ENCODE peak calls at places on chromosomes 7 and 10, in five cellular contexts. X is colonic mucosa, B is keratinocyte, P is vagina, R is fibroblast of lung. T is an unnamed sample. For H3K9me3 and H3K27me3, the result is how much of the 10 kb centered on the place peaks cover.

GRCh38 chr7:91327341-91327740 is 63.1 kb downstream of the FZD1 start:
- DNase-seq in X (no peak), B (no peak), P (no peak), R (no peak), T (no peak)

GRCh38 chr7:131889572-131890150 is 333.2 kb upstream of the PODXL start:
- DNase-seq in X (no peak), B (no peak), P (no peak), R (no peak), T (no peak)

GRCh38 chr10:73967022-73967429 is 30.9 kb upstream of the VCL start:
- DNase-seq in X (no peak), B (no peak), P (peak), R (no peak), T (no peak)

GRCh38 chr7:5598769-5599371 is 175.2 kb upstream of the TNRC18 start:
- DNase-seq in X (no peak), B (no peak), P (no peak), R (peak), T (no peak)

GRCh38 chr10:124414077-124414476 is 4.6 kb downstream of the OAT start:
- DNase-seq in X (no peak), B (no peak), P (no peak), R (peak), T (no peak)

GRCh38 chr10:5977471-5978370 is at the start of gene IL15RA:
- DNase-seq in X (peak), B (peak), P (no peak), R (peak), T (no peak)

GRCh38 chr7:137606061-137606674 is 240.6 kb downstream of the DGKI start:
- DNase-seq in X (no peak), B (no peak), P (no peak), R (peak), T (peak)

GRCh38 chr7:157660971-157661610 is 324.3 kb downstream of the DNAJB6 start:
- DNase-seq in X (no peak), B (no peak), P (no peak), R (no peak), T (no peak)

GRCh38 chr10:11150255-11150731 is 132.6 kb downstream of the CELF2 start:
- DNase-seq in X (no peak), B (no peak), P (no peak), R (no peak), T (no peak)

GRCh38 chr7:98357751-98358161 is 43.1 kb downstream of the BAIAP2L1 start:
- DNase-seq in X (no peak), B (no peak), P (no peak), R (peak), T (no peak)

GRCh38 chr10:966466-967235 is 21.6 kb upstream of the GTPBP4 start:
- DNase-seq in X (no peak), B (no peak), P (no peak), R (no peak), T (no peak)

GRCh38 chr10:53463539-53463938 is 691.0 kb upstream of the MBL2 start:
- DNase-seq in X (no peak), B (no peak), P (no peak), R (no peak), T (no peak)

GRCh38 chr10:14240253-14241189 is 90.2 kb downstream of the FRMD4A start:
- DNase-seq in X (no peak), B (no peak), P (no peak), R (peak), T (no peak)
- TF ChIP-seq CTCF in X (no peak), B (no peak), P (no peak), R (no peak), T (no peak)

GRCh38 chr7:134337980-134338379 is 21.2 kb upstream of the SLC35B4 start:
- DNase-seq in X (no peak), B (no peak), P (no peak), R (no peak), T (no peak)
- H3K9me3 ChIP-seq in X (under half), B (under half), P (under half), R (under half), T (under half)

GRCh38 chr7:94270772-94271171 is 123.9 kb upstream of the COL1A2 start:
- DNase-seq in X (no peak), B (no peak), P (no peak), R (no peak), T (no peak)
- H3K27me3 ChIP-seq in X (under half), B (under half), P (under half), R (under half), T (under half)

GRCh38 chr7:20576166-20576660 is 39.3 kb upstream of the ABCB5 start:
- DNase-seq in X (no peak), B (no peak), P (no peak), R (no peak), T (no peak)

GRCh38 chr7:20574784-20575757 is 40.4 kb upstream of the ABCB5 start:
- DNase-seq in X (no peak), B (no peak), P (no peak), R (no peak), T (no peak)

GRCh38 chr7:20575758-20576135 is 39.7 kb upstream of the ABCB5 start:
- DNase-seq in X (no peak), B (no peak), P (no peak), R (no peak), T (no peak)

GRCh38 chr7:20577362-20578069 is 38.0 kb upstream of the ABCB5 start:
- DNase-seq in X (no peak), B (no peak), P (no peak), R (peak), T (no peak)

GRCh38 chr7:20578257-20578771 is 37.2 kb upstream of the ABCB5 start:
- DNase-seq in X (no peak), B (no peak), P (no peak), R (no peak), T (no peak)
- TF ChIP-seq CTCF in X (no peak), B (no peak), P (no peak), R (no peak), T (no peak)

GRCh38 chr7:64996305-64996704 is 5.5 kb upstream of the ZNF117 start:
- DNase-seq in X (no peak), B (no peak), P (no peak), R (no peak), T (no peak)
- H3K9me3 ChIP-seq in X (under half), B (under half), P (under half), R (under half), T (half or more)

DNA sequence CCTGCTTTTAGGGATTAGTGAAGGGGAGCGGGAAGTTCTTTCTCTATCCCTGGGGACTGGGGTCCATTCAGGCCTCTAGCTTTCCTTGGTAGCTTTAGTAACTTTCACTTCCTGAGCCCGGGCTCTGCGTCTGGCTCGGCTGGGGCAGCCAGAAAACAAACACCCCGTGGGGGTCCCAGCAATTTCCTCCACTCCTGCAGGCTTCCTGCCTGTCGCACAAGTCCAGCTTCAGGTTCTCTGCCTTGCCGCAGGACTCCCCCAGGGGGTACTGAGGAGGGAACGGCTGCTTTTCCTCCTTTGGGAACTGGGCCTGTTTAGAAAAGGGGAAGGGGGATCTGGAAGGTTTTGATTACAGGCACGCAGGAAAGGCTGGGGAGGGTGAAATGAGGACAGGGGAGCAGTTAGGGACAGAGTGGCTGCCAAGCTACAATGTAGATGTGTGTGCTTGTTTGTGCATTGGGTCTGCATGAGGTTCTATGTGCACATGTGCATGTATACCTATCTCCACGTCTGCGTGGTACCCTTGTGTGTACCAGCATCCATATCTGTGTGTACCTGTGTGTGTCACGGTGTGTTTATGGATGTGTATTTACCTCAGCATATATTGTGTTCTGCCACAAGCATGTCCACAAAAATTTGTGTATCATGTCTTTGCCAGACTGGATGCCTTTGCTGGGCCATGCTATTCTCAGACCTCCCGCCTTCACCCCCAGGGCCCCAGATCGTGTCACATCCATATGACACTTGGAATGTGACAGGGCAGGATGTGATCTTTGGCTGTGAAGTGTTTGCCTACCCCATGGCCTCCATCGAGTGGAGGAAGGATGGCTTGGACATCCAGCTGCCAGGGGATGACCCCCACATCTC is 2.0 kb downstream of the KAZALD1 start:
- DNase-seq in X (no peak), B (no peak), P (no peak), R (no peak), T (no peak)
- H3K27me3 ChIP-seq in X (under half), B (under half), P (under half), R (under half), T (under half)

DNA sequence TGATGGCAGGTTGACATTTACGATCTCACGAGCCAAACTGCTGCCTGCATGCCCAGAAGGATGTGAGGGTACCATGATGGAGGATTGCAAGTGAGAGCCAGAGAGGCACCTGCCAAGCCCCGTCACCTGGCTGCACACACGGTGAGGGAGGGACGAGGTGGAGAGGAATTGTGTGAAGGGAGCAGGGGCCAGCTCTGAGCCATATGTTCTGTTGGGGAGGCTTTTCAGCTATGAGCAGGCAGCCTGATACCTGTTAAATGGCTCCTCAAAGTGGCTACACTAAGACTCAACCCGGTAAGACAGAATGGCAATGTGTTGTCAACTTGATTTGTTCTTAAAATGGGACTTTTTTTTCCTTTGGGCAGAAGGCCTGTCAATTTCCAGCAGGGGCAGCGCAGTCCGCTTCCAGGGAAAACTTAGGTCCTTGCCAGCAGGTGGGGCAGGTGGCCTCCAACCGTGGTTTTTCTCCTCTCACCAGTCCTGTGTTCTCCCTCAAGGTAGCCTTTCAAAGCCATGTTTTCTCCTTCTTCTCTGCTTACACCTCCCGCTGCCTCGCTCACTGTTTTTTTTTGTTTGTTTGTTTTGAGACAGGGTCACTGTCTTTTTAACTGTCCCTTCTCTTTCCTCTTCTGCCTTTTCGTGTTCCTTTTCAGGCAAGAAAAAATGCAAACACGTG is 57.7 kb upstream of the ZNRF2 start:
- DNase-seq in X (peak), B (peak), P (no peak), R (no peak), T (no peak)
- TF ChIP-seq CTCF in X (peak), B (peak), P (no peak), R (no peak), T (peak)

DNA sequence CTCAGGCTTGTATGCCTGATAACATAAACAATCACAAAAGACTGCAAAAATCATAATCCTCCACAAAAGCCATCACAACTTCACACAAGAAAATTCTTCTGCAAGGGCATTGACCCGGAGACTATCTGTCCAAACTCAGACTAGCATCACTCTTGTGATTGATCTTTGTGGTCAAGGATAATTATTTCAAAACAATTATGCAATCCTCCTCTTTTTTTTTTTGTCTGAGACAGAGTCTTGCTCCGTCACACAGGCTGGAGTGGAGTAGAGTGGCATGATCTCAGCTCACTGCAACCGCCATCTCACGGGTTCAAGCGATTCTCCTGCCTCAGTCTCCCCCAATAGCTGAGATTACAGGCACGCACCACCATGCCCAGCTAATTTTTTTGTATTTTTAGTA is 22.2 kb downstream of the CDNF start:
- DNase-seq in X (no peak), B (no peak), P (no peak), R (peak), T (no peak)
- H3K9me3 ChIP-seq in X (under half), B (under half), P (under half), R (under half), T (under half)